ENCODE peak calls at places on chromosomes 7 and 10, in five cellular contexts. S, N, V, Q and O are unnamed samples. For H3K27me3, the result is how much of the 10 kb centered on the place peaks cover.

GRCh38 chr7:33446551-33446950 is 317.2 kb downstream of the BBS9 start:
- DNase-seq in S (no peak), N (no peak), V (no peak), Q (no peak), O (no peak)

GRCh38 chr10:93630609-93631320 is 18.4 kb downstream of the PDE6C start:
- DNase-seq in S (no peak), N (no peak), V (no peak), Q (no peak), O (no peak)

GRCh38 chr7:46972205-46972604 is 609.7 kb downstream of the TNS3 start:
- DNase-seq in S (no peak), N (peak), V (peak), Q (no peak), O (no peak)

GRCh38 chr7:66957595-66958290 is 36.7 kb downstream of the TMEM248 start:
- DNase-seq in S (no peak), N (no peak), V (no peak), Q (no peak), O (no peak)

GRCh38 chr7:149599636-149600206 is 102.1 kb upstream of the ZNF746 start:
- DNase-seq in S (no peak), N (no peak), V (no peak), Q (no peak), O (no peak)

GRCh38 chr10:96700477-96701099 is 19.7 kb downstream of the PIK3AP1 start:
- DNase-seq in S (no peak), N (no peak), V (no peak), Q (no peak), O (no peak)

GRCh38 chr10:6763417-6763816 is 183.3 kb upstream of the PRKCQ start:
- DNase-seq in S (no peak), N (no peak), V (no peak), Q (no peak), O (no peak)

GRCh38 chr10:4331150-4331549 is 494.9 kb upstream of the AKR1E2 start:
- DNase-seq in S (no peak), N (peak), V (no peak), Q (no peak), O (no peak)

GRCh38 chr10:19891429-19891828 is 75.2 kb downstream of the PLXDC2 start:
- DNase-seq in S (peak), N (no peak), V (no peak), Q (no peak), O (no peak)

GRCh38 chr7:37440738-37441404 is 7.8 kb downstream of the ELMO1 start:
- DNase-seq in S (no peak), N (no peak), V (no peak), Q (no peak), O (peak)

GRCh38 chr10:84267503-84268126 is 22.8 kb downstream of the RGR start:
- DNase-seq in S (peak), N (peak), V (no peak), Q (no peak), O (peak)

DNA sequence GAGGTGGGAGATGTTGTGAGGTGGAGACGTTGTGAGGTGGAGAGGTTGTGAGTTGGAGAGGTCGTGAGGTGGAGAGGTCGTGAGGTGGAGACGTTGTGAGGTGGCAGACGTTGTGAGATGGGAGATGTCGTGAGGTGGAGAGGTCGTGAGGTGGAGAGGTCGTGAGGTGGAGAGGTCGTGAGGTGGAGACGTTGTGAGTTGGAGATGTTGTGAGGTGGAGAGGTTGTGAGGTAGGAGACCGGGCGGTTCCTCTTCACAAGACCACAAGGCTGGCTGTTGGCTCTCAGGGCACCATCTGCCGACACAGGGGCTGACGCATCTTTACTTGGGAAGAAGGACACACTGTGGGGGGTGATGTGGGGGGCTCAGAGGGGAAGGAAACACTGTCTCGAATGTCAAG is 34.7 kb upstream of the SHH start:
- DNase-seq in S (no peak), N (no peak), V (no peak), Q (no peak), O (no peak)
- H3K27me3 ChIP-seq in S (under half), N (under half), V (under half), Q (under half), O (under half)

GRCh38 chr10:8037941-8038894 is 16.3 kb upstream of the GATA3 start:
- DNase-seq in S (peak), N (no peak), V (no peak), Q (no peak), O (peak)

GRCh38 chr10:8035641-8036520 is 18.6 kb upstream of the GATA3 start:
- DNase-seq in S (peak), N (no peak), V (no peak), Q (no peak), O (no peak)

GRCh38 chr10:8034666-8035640 is 19.5 kb upstream of the GATA3 start:
- DNase-seq in S (peak), N (no peak), V (no peak), Q (no peak), O (no peak)

GRCh38 chr10:8037199-8037801 is 17.2 kb upstream of the GATA3 start:
- DNase-seq in S (peak), N (no peak), V (no peak), Q (no peak), O (peak)

GRCh38 chr10:8036521-8037198 is 17.8 kb upstream of the GATA3 start:
- DNase-seq in S (no peak), N (no peak), V (no peak), Q (no peak), O (no peak)
- H3K27me3 ChIP-seq in S (half or more), N (under half), V (half or more), Q (half or more), O (half or more)

GRCh38 chr10:42952931-42953683 is 123.8 kb upstream of the RET start:
- DNase-seq in S (no peak), N (no peak), V (no peak), Q (peak), O (no peak)
- H3K27me3 ChIP-seq in S (under half), N (under half), V (under half), Q (under half), O (under half)

GRCh38 chr7:35545831-35546230 is 149.1 kb downstream of the HERPUD2 start:
- DNase-seq in S (no peak), N (no peak), V (no peak), Q (no peak), O (no peak)

GRCh38 chr7:35549781-35550180 is 145.2 kb downstream of the HERPUD2 start:
- DNase-seq in S (no peak), N (no peak), V (no peak), Q (no peak), O (no peak)

GRCh38 chr7:35550831-35551230 is 144.1 kb downstream of the HERPUD2 start:
- DNase-seq in S (no peak), N (no peak), V (no peak), Q (no peak), O (no peak)

GRCh38 chr7:35546691-35547090 is 148.2 kb downstream of the HERPUD2 start:
- DNase-seq in S (no peak), N (no peak), V (no peak), Q (no peak), O (no peak)

DNA sequence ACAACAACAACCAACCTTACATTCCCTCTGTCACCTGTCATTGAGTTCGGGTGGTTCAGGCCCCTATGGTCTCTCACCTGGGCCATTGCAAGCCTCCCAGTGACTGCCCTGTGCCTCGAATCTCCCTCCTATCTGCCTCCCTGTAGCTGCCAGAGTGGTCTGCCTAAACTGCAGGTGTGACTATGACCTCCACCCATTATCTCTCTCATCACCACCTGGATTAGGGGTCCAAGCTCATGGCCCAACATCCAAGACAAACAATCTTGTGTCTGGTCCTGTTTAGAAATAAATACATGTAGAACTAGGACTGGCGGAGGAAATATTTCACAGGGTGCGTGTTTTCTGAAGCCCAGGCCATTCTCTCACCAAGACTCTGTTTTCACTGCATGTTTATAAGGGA is 146.6 kb downstream of the HERPUD2 start:
- DNase-seq in S (no peak), N (no peak), V (no peak), Q (no peak), O (no peak)
- H3K27me3 ChIP-seq in S (under half), N (half or more), V (under half), Q (under half), O (under half)

GRCh38 chr10:49686651-49687050 is 7.2 kb downstream of the C10orf53 start:
- DNase-seq in S (no peak), N (no peak), V (no peak), Q (no peak), O (no peak)

GRCh38 chr10:49691588-49691987 is 12.1 kb downstream of the C10orf53 start:
- DNase-seq in S (no peak), N (no peak), V (no peak), Q (no peak), O (no peak)

GRCh38 chr10:49690673-49691356 is 11.4 kb downstream of the C10orf53 start:
- DNase-seq in S (no peak), N (no peak), V (no peak), Q (no peak), O (no peak)

GRCh38 chr10:49689882-49690510 is 10.5 kb downstream of the C10orf53 start:
- DNase-seq in S (no peak), N (no peak), V (no peak), Q (no peak), O (no peak)

DNA sequence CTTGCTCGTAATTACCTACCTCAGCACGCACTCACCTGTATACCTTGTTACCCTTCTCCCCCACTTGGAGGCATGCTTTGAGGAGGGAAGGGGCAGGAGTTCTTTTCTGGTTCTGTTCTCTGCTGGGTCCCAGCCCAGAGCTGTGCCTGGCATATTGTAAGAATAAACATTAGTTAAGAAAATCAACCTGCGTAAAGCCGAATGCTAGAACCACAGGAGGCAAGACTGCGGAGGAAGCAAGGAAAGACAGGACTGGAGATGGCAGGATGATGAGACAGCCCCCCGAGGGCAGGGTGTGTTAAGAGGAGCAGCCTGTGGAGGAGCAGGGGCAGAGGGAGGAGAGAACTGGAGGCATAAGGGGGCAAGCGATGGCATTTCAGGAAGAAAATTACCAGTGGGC is 9.5 kb downstream of the C10orf53 start:
- DNase-seq in S (no peak), N (no peak), V (no peak), Q (no peak), O (no peak)
- H3K27me3 ChIP-seq in S (half or more), N (half or more), V (under half), Q (under half), O (under half)

DNA sequence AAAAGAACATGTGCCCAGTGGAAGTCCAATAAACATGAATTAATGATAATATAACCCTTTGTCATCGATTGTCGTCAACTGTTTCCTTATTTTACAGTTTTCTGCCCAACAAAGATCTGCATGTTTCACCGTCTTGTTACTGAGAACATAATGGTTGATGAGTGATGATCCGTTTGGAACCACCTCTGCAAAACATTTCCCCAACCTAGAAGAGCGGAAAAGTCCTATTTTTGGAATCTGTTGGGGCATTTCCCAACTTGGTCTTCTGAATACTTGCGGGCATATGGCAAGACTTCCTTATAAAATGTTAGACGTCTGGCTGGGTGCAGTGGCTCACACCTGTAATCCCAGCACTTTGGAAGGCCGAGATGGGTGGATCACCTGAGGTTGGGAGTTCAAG is 32.1 kb downstream of the CNPY1 start:
- DNase-seq in S (no peak), N (no peak), V (no peak), Q (no peak), O (no peak)
- H3K27me3 ChIP-seq in S (under half), N (half or more), V (under half), Q (half or more), O (under half)

DNA sequence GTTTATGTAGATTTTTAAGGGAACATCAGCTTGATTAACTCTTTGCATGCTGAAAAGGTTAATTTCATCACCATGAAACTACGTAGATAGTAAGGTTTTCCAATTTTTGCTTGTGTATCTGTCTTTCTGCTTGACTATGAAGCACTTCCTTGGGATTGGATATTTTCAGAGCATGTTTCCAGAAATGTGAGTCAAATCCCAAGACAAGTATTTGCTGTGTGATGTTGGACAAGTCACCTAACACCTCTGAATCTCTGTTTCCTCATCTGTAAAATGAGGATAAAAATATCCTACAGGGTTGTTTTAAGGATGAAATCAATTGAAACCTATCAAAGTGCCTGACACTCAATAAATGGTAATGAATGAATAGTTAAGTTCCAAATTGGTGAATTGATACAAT is 42.4 kb downstream of the ANK3 start:
- DNase-seq in S (no peak), N (no peak), V (no peak), Q (no peak), O (no peak)
- H3K27me3 ChIP-seq in S (under half), N (under half), V (under half), Q (under half), O (under half)

GRCh38 chr10:61047011-61047410 is 103.0 kb upstream of the RHOBTB1 start:
- DNase-seq in S (no peak), N (peak), V (no peak), Q (no peak), O (no peak)

GRCh38 chr10:61051356-61051755 is 107.4 kb upstream of the RHOBTB1 start:
- DNase-seq in S (no peak), N (no peak), V (no peak), Q (no peak), O (no peak)

GRCh38 chr10:61047788-61048560 is 104.0 kb upstream of the RHOBTB1 start:
- DNase-seq in S (no peak), N (peak), V (no peak), Q (no peak), O (no peak)

GRCh38 chr10:61052469-61053205 is 108.7 kb upstream of the RHOBTB1 start:
- DNase-seq in S (no peak), N (no peak), V (no peak), Q (no peak), O (no peak)

DNA sequence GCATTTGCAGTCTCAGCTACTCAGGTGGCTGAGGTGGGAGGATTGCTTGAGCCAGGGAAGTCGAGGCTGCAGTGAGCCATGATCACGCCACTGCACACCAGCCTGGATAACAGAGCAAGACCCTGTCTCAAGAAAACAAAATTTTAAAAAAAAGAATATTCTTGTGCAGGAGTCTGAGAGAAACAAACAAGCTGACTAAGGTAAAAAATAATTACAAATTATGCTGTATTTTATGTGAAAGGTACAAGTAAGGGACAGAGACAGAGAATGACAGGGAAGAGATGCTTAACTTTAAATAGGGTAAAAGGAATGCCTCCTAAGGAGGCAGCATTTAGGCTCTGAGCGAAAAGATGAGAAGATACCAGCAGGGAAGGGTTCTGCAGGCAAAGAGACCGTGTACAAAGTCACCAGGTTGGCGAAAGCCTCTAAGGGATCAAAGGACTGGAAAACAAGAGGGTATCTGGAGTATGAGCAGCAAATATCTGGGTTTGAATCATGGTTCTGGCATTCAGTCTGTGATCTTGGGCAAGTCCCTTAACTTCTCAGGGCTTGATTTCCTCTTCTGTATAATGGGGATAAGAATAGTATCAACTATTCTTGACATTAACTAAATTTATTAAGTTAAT is 106.2 kb upstream of the RHOBTB1 start:
- DNase-seq in S (no peak), N (no peak), V (no peak), Q (no peak), O (no peak)
- H3K27me3 ChIP-seq in S (under half), N (under half), V (under half), Q (under half), O (under half)